ENCODE peak calls at places on chromosome 7, in six cellular contexts. M is ascending aorta, F is epithelial cell of esophagus, I is mammary epithelial cell, E is tibial artery, T is A549. Y is an unnamed sample.

GRCh38 chr7:43869898-43870240 is 552 bp upstream of the MRPS24 start:
- DNase-seq in I (peak), T (peak), E (peak), F (peak), M (peak), Y (no peak)

GRCh38 chr7:136234040-136234439 is 256.9 kb upstream of the MTPN start:
- DNase-seq in M (no peak), F (no peak), T (no peak), E (no peak), I (no peak), Y (no peak)

GRCh38 chr7:73893342-73894101 is 32.6 kb downstream of the TMEM270 start:
- DNase-seq in E (peak), T (no peak), F (no peak), I (no peak), M (peak), Y (no peak)

GRCh38 chr7:98852826-98853225 is 17.0 kb downstream of the TMEM130 start:
- DNase-seq in T (no peak), M (no peak), I (no peak), F (no peak), E (no peak), Y (no peak)

GRCh38 chr7:13262929-13263530 is 575.6 kb downstream of the ARL4A start:
- DNase-seq in M (no peak), E (no peak), F (peak), T (peak), I (peak), Y (no peak)

GRCh38 chr7:5183899-5184298 is 6.1 kb upstream of the WIPI2 start:
- DNase-seq in E (no peak), F (no peak), M (no peak), T (no peak), I (no peak), Y (no peak)

GRCh38 chr7:106501605-106502580 is 159.1 kb downstream of the CCDC71L start:
- DNase-seq in T (no peak), I (no peak), M (no peak), E (no peak), F (no peak), Y (no peak)

GRCh38 chr7:25846722-25847121 is 305.3 kb upstream of the NFE2L3 start:
- DNase-seq in T (no peak), M (peak), F (no peak), E (peak), I (peak), Y (peak)

GRCh38 chr7:5282464-5283316 is at the start of gene SLC29A4:
- DNase-seq in F (peak), E (no peak), I (no peak), T (peak), M (no peak), Y (no peak)

GRCh38 chr7:16982640-16983103 is 100.9 kb upstream of the AGR3 start:
- DNase-seq in F (peak), T (peak), I (peak), E (no peak), M (no peak), Y (no peak)

GRCh38 chr7:147569514-147569913 is 1021.1 kb upstream of the C7orf33 start:
- DNase-seq in F (peak), I (peak), M (no peak), T (no peak), E (no peak), Y (no peak)

GRCh38 chr7:29859491-29860180 is 53.3 kb downstream of the WIPF3 start:
- DNase-seq in T (no peak), E (no peak), M (no peak), I (no peak), F (no peak), Y (no peak)

GRCh38 chr7:134710854-134711624 is 64.4 kb downstream of the BPGM start:
- DNase-seq in M (no peak), E (no peak), I (peak), T (no peak), F (peak), Y (no peak)

GRCh38 chr7:52260046-52260665 is 775.3 kb upstream of the POM121L12 start:
- DNase-seq in E (no peak), F (no peak), I (no peak), M (no peak), T (peak), Y (no peak)

GRCh38 chr7:8260871-8261707 is 878 bp downstream of the ICA1 start:
- DNase-seq in F (peak), M (peak), T (peak), E (peak), I (peak), Y (peak)

DNA sequence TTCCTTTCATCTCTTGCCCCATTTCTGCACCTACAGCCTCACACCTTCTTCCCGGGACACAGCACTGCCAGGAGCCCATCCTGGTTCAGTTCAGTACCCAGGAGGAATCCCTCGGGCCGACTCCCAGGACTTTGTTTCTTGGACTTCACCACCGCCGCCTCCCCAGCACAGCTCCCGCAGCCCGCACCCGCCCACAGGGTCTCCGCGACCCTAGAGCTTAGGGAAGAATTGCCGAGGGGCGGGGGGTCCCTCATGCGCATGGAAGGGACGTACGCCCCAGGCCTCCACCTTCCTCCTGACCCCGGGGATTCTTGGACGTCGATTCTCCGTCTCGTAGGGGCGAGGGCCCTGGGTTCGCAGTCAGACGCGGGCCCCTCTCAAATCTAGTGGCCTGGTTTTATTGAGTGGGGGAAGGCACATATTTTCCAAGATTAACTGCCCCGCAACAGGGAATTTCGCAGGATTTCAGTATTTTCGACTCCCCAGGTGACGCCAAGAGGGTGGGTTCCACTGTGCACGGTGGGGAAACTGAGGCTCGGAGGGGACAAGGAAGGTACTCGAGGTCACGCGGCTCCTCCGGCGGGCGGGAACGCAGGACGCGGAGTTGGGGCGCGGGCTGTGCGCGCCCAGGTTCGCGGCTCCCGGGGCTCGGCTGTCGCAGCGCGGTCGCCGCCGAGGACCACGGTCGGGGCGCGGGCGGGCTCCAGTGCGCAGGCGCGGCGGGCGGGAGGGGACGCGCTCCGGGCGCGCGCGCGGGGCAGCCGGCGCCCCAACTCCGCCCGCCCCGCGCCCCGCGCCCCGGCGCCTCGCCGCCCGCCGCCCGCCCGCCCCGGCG is at the start of gene ADCY1:
- DNase-seq in E (peak), T (no peak), F (no peak), M (peak), I (no peak), Y (no peak)
- H3K4me3 ChIP-seq in E (peak), T (peak), F (peak), M (peak), I (peak), Y (peak)

DNA sequence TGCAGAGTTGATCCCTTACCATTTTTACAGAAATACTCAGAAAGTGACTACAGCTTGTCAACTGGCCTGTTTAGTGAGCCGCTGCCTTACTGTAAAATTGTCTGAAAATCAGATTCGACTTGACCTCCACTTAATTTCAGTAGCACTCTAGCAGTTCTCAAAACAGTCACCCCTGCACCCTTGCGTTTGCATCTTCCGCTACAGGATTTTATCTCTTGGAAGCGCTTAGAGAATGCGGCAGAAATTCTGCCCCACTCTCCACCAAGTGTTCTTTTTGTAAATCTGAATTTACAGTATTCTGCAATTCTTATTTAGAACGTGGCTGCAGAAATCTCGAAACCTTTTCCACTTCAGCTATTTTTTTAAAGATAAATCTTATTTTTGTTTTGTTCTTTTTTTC is 1.9 kb upstream of the TWIST1 start:
- DNase-seq in M (no peak), E (no peak), T (no peak), F (no peak), I (no peak), Y (no peak)
- H3K4me3 ChIP-seq in M (no peak), E (no peak), T (no peak), F (no peak), I (no peak), Y (no peak)

GRCh38 chr7:47472444-47473157 is 109.3 kb downstream of the TNS3 start:
- DNase-seq in F (no peak), M (no peak), E (peak), T (no peak), I (no peak), Y (no peak)

GRCh38 chr7:47473499-47474210 is 108.3 kb downstream of the TNS3 start:
- DNase-seq in M (no peak), E (peak), T (peak), F (no peak), I (no peak), Y (no peak)

GRCh38 chr7:47471358-47471703 is 110.6 kb downstream of the TNS3 start:
- DNase-seq in E (no peak), I (no peak), M (no peak), F (no peak), T (no peak), Y (no peak)

GRCh38 chr7:47471831-47472230 is 110.1 kb downstream of the TNS3 start:
- DNase-seq in T (no peak), F (no peak), E (no peak), M (no peak), I (no peak), Y (no peak)

GRCh38 chr7:47470567-47471357 is 111.1 kb downstream of the TNS3 start:
- DNase-seq in F (no peak), I (no peak), E (no peak), M (no peak), T (peak), Y (no peak)
- H3K4me3 ChIP-seq in F (no peak), I (no peak), E (no peak), M (no peak), T (no peak), Y (no peak)

GRCh38 chr7:22550514-22551010 is 50.6 kb upstream of the STEAP1B start:
- DNase-seq in M (no peak), I (no peak), T (no peak), F (no peak), E (no peak), Y (no peak)

GRCh38 chr7:22548313-22548712 is 48.3 kb upstream of the STEAP1B start:
- DNase-seq in F (no peak), M (no peak), E (no peak), T (no peak), I (no peak), Y (no peak)

GRCh38 chr7:22551768-22552513 is 52.0 kb upstream of the STEAP1B start:
- DNase-seq in T (no peak), E (no peak), F (no peak), I (no peak), M (no peak), Y (no peak)

GRCh38 chr7:22549051-22549450 is 49.1 kb upstream of the STEAP1B start:
- DNase-seq in F (peak), T (no peak), I (no peak), E (no peak), M (no peak), Y (no peak)

DNA sequence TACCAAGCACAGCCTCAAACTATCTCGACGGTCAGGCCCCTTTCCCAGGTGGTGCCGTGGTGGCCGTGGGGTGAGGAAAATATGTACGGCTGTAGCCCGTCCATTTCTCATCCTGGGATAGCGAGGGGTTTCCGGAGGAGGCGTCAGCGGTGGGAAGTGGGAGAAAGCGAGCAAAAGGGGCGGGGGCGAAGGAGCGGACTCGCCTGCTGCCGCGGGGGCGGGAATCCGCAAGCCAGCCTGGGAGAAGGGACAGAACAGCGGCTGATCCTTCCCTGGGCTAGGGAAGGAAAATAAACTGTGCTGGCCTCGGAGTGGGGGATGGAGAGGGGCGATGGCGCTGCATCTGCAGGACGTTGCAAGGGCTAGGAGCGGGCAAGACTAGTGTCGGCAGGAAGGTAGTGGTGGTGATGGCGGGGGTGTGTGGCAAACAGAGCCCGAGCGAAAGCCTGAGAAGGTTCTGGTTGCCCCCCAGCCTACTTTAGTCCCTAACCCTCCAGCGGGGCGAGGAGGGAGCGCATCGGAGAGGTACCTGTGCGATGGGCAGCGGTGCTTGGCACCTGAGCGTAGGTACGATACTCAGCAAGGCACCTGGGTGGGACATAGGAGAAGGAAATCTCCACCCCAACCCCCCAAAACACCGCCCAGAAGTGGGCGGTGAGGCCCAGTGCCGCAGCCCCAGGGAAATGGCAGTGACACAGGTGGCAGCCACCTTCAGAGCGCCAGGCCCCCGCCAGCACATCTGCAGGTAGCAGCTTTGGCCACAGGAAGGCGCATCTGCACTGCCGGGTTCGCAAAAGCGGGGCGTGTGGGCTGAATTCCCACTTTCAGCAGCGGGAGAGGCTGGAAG is 49.9 kb upstream of the STEAP1B start:
- DNase-seq in T (peak), E (no peak), M (no peak), I (peak), F (peak), Y (no peak)
- H3K4me3 ChIP-seq in T (peak), E (peak), M (peak), I (peak), F (peak), Y (no peak)

Y was measured in lung.